ENCODE peak calls at places on chromosomes 6 and 20, in six cellular contexts. W is kidney, N is M059J, G is T-helper 17 cell, O is right cardiac atrium, E is GDM1. B is an unnamed sample.

GRCh38 chr6:28770732-28771131 is 153.1 kb downstream of the TRIM27 start:
- DNase-seq in G (no peak), W (no peak), E (no peak), N (no peak), O (no peak), B (no peak)

GRCh38 chr6:5766260-5766659 is 240.5 kb downstream of the NRN1 start:
- DNase-seq in E (no peak), O (no peak), W (no peak), G (no peak), N (no peak), B (no peak)

GRCh38 chr20:36462440-36463211 is 78.7 kb upstream of the MYL9 start:
- DNase-seq in O (peak; percentile 83), W (peak; percentile 87), G (no peak), N (peak; percentile 80), E (peak; percentile 13), B (no peak)

GRCh38 chr20:46174469-46175126 is 56.5 kb downstream of the CD40 start:
- DNase-seq in G (peak; percentile 49), E (peak; percentile 40), N (peak; percentile 24), W (no peak), O (peak; percentile 75), B (peak; percentile 60)

GRCh38 chr6:151209071-151209831 is 30.5 kb upstream of the AKAP12 start:
- DNase-seq in O (no peak), E (no peak), N (peak; percentile 62), G (no peak), W (no peak), B (no peak)

GRCh38 chr6:131946992-131947955 is 3.9 kb downstream of the CCN2 start:
- DNase-seq in N (peak; percentile 77), E (no peak), G (no peak), W (no peak), O (no peak), B (no peak)

GRCh38 chr20:33909331-33909921 is 84.3 kb upstream of the RALY start:
- DNase-seq in E (no peak), W (no peak), G (no peak), N (peak; percentile 98), O (peak; percentile 34), B (peak; percentile 64)

GRCh38 chr6:154619183-154619582 is 108.7 kb upstream of the CNKSR3 start:
- DNase-seq in N (no peak), O (no peak), W (no peak), G (no peak), E (no peak), B (no peak)

GRCh38 chr6:119856136-119856535 is 506.6 kb upstream of the MAN1A1 start:
- DNase-seq in G (no peak), N (no peak), W (no peak), O (no peak), E (no peak), B (no peak)

GRCh38 chr6:2861071-2861821 is 19.6 kb upstream of the SERPINB1 start:
- DNase-seq in O (no peak), W (no peak), G (no peak), E (no peak), N (no peak), B (no peak)

GRCh38 chr6:135358251-135358821 is 139.2 kb downstream of the AHI1 start:
- DNase-seq in N (peak; percentile 89), W (no peak), O (no peak), E (no peak), G (no peak), B (no peak)

GRCh38 chr6:140817176-140817575 is 1315.5 kb upstream of the GJE1 start:
- DNase-seq in N (no peak), W (no peak), G (no peak), E (no peak), O (no peak), B (no peak)

GRCh38 chr6:135257641-135258405 is 76.7 kb downstream of the MYB start:
- DNase-seq in E (no peak), W (no peak), G (no peak), N (peak; percentile 75), O (no peak), B (no peak)

GRCh38 chr6:119079288-119079809 is 885 bp upstream of the FAM184A start:
- DNase-seq in N (peak; percentile 26), O (no peak), W (no peak), G (no peak), E (no peak), B (no peak)

GRCh38 chr6:8939615-8940014 is 504.3 kb upstream of the SLC35B3 start:
- DNase-seq in O (no peak), N (peak; percentile 96), G (no peak), W (no peak), E (no peak), B (no peak)

GRCh38 chr20:44065401-44066340 is 121.3 kb downstream of the JPH2 start:
- DNase-seq in G (no peak), O (no peak), N (no peak), W (no peak), E (no peak), B (no peak)

GRCh38 chr6:27133281-27134227 is 113.9 kb upstream of the PRSS16 start:
- DNase-seq in G (peak; percentile 49), E (peak; percentile 67), W (peak; percentile 88), O (peak; percentile 59), N (peak; percentile 88), B (peak; percentile 66)

GRCh38 chr20:14935285-14935684 is 597.9 kb upstream of the FLRT3 start:
- DNase-seq in W (no peak), E (no peak), O (no peak), G (no peak), N (no peak), B (no peak)

GRCh38 chr20:13874269-13875158 is 89.7 kb downstream of the NDUFAF5 start:
- DNase-seq in G (no peak), O (no peak), N (no peak), W (no peak), E (no peak), B (no peak)

GRCh38 chr20:8161262-8162071 is 29.4 kb downstream of the PLCB1 start:
- DNase-seq in N (no peak), G (no peak), O (peak; percentile 22), E (no peak), W (no peak), B (no peak)

GRCh38 chr6:113879186-113880096 is 22.3 kb downstream of the MARCKS start:
- DNase-seq in N (peak; percentile 86), G (no peak), E (peak; percentile 21), W (no peak), O (peak; percentile 28), B (peak; percentile 67)

GRCh38 chr6:157094038-157094437 is 229.3 kb downstream of the TMEM242 start:
- DNase-seq in G (no peak), O (no peak), W (no peak), N (no peak), E (no peak), B (no peak)

GRCh38 chr20:11000416-11000815 is 326.6 kb upstream of the JAG1 start:
- DNase-seq in O (no peak), E (no peak), W (no peak), N (no peak), G (no peak), B (no peak)

GRCh38 chr6:119484598-119484997 is 135.0 kb upstream of the MAN1A1 start:
- DNase-seq in E (no peak), O (no peak), G (no peak), N (peak; percentile 71), W (no peak), B (no peak)

GRCh38 chr6:75735491-75736186 is 13.4 kb upstream of the MYO6 start:
- DNase-seq in N (peak; percentile 81), O (no peak), W (no peak), G (no peak), E (no peak), B (no peak)

GRCh38 chr6:37242429-37243052 is 15.0 kb upstream of the TBC1D22B start:
- DNase-seq in W (no peak), G (no peak), E (no peak), N (peak; percentile 100), O (peak; percentile 22), B (no peak)

GRCh38 chr6:2959909-2960719 is 11.3 kb downstream of the SERPINB6 start:
- DNase-seq in E (no peak), W (no peak), G (no peak), O (no peak), N (peak; percentile 81), B (no peak)

GRCh38 chr20:4973330-4974097 is 27.8 kb downstream of the SLC23A2 start:
- DNase-seq in E (peak; percentile 24), O (peak; percentile 33), W (peak; percentile 71), G (no peak), N (no peak), B (peak; percentile 21)

GRCh38 chr20:36720510-36720909 is 25.4 kb downstream of the NDRG3 start:
- DNase-seq in N (peak; percentile 37), E (no peak), O (no peak), W (no peak), G (no peak), B (no peak)

GRCh38 chr6:113671440-113671839 is 185.7 kb upstream of the MARCKS start:
- DNase-seq in W (no peak), G (no peak), N (peak; percentile 30), E (peak; percentile 36), O (no peak), B (peak; percentile 45)

GRCh38 chr20:36085686-36086267 is 68.8 kb upstream of the EPB41L1 start:
- DNase-seq in G (no peak), N (peak; percentile 91), W (peak; percentile 86), E (no peak), O (no peak), B (no peak)

GRCh38 chr6:87045521-87046075 is 49.3 kb downstream of the CGA start:
- DNase-seq in E (no peak), N (no peak), W (no peak), O (no peak), G (no peak), B (no peak)

GRCh38 chr6:1424306-1424927 is 35.0 kb downstream of the FOXF2 start:
- DNase-seq in O (no peak), E (no peak), N (peak; percentile 75), G (no peak), W (no peak), B (peak; percentile 47)

GRCh38 chr6:170371588-170371987 is 65.0 kb downstream of the FAM120B start:
- DNase-seq in N (no peak), E (no peak), G (no peak), W (no peak), O (peak; percentile 23), B (no peak)

GRCh38 chr6:144590540-144590939 is 305.4 kb downstream of the UTRN start:
- DNase-seq in G (no peak), E (no peak), O (no peak), N (no peak), W (no peak), B (peak; percentile 31)

GRCh38 chr6:139825935-139826374 is 451.5 kb upstream of the CITED2 start:
- DNase-seq in E (no peak), O (no peak), N (no peak), G (no peak), W (no peak), B (no peak)